ENCODE peak calls at places on chromosome 21, in eight cellular contexts. U, L, H, T, G, Q, O and Y are unnamed samples.

GRCh38 chr21:20645344-20645743 is 352.9 kb upstream of the NCAM2 start:
- DNase-seq in T (no peak), O (no peak), L (no peak), G (no peak), H (no peak), U (no peak), Q (no peak), Y (no peak)

GRCh38 chr21:30718239-30718909 is at the start of gene KRTAP21-3:
- DNase-seq in U (no peak), T (no peak), L (peak; percentile 72), H (no peak), G (no peak), Q (peak; percentile 38), O (no peak), Y (no peak)

GRCh38 chr21:31446206-31446900 is 102.3 kb upstream of the TIAM1 start:
- DNase-seq in Q (peak; percentile 47), T (no peak), O (no peak), L (no peak), U (no peak), H (no peak), G (no peak), Y (no peak)

GRCh38 chr21:42561742-42562141 is 48.1 kb downstream of the SLC37A1 start:
- DNase-seq in O (no peak), L (no peak), T (peak; percentile 87), Q (no peak), H (no peak), U (no peak), G (no peak), Y (no peak)

GRCh38 chr21:20698585-20698984 is 299.6 kb upstream of the NCAM2 start:
- DNase-seq in G (no peak), T (no peak), H (no peak), U (no peak), L (no peak), Q (no peak), O (no peak), Y (no peak)

GRCh38 chr21:46006547-46007497 is 25.3 kb downstream of the COL6A1 start:
- DNase-seq in L (no peak), U (no peak), Q (peak; percentile 6), H (no peak), O (no peak), G (no peak), T (no peak), Y (no peak)

GRCh38 chr21:45386728-45387371 is 18.1 kb upstream of the COL18A1 start:
- DNase-seq in G (no peak), Q (no peak), T (no peak), O (no peak), L (peak; percentile 82), H (peak; percentile 97), U (no peak), Y (no peak)

GRCh38 chr21:31132574-31133242 is 94.4 kb upstream of the KRTAP19-8 start:
- DNase-seq in T (no peak), H (no peak), Q (peak; percentile 82), G (no peak), L (no peak), O (no peak), U (no peak), Y (no peak)

GRCh38 chr21:17640821-17641220 is 28.1 kb upstream of the BTG3 start:
- DNase-seq in T (no peak), H (no peak), U (no peak), G (no peak), L (no peak), O (no peak), Q (no peak), Y (no peak)

GRCh38 chr21:46059195-46059594 is 38.7 kb upstream of the COL6A2 start:
- DNase-seq in T (no peak), Q (no peak), L (no peak), G (no peak), U (no peak), H (no peak), O (no peak), Y (no peak)

GRCh38 chr21:40425981-40426380 is 421.0 kb downstream of the DSCAM start:
- DNase-seq in H (no peak), Q (no peak), O (no peak), T (no peak), U (no peak), G (no peak), L (no peak), Y (no peak)

GRCh38 chr21:33541105-33541711 is 709 bp downstream of the GART start:
- DNase-seq in Q (peak; percentile 44), L (no peak), U (no peak), T (no peak), O (peak; percentile 59), G (no peak), H (peak; percentile 39), Y (no peak)

GRCh38 chr21:45524756-45525152 is 17.5 kb downstream of the SLC19A1 start:
- DNase-seq in T (no peak), G (no peak), U (no peak), H (no peak), O (no peak), L (no peak), Q (no peak), Y (no peak)

GRCh38 chr21:16081304-16081703 is 351.5 kb downstream of the USP25 start:
- DNase-seq in Q (no peak), U (no peak), O (no peak), H (no peak), G (no peak), T (no peak), L (no peak), Y (no peak)

GRCh38 chr21:41726970-41727783 is 39.7 kb downstream of the RIPK4 start:
- DNase-seq in Q (no peak), O (no peak), G (no peak), L (peak; percentile 89), H (peak; percentile 87), T (no peak), U (no peak), Y (no peak)

GRCh38 chr21:42220138-42220701 is 1.3 kb downstream of the ABCG1 start:
- DNase-seq in U (peak; percentile 50), O (no peak), Q (peak; percentile 80), G (peak; percentile 45), L (no peak), T (peak; percentile 85), H (no peak), Y (peak; percentile 83)

GRCh38 chr21:45306832-45307571 is 19.3 kb upstream of the POFUT2 start:
- DNase-seq in U (no peak), L (no peak), T (no peak), Q (no peak), G (peak; percentile 69), H (peak; percentile 67), O (no peak), Y (no peak)

GRCh38 chr21:36859744-36860501 is 106.5 kb downstream of the HLCS start:
- DNase-seq in H (peak; percentile 79), T (no peak), Q (peak; percentile 61), G (no peak), O (peak; percentile 92), U (no peak), L (peak; percentile 73), Y (no peak)

GRCh38 chr21:15121655-15122120 is 56.9 kb upstream of the NRIP1 start:
- DNase-seq in O (no peak), H (no peak), T (peak; percentile 30), Q (no peak), L (no peak), U (no peak), G (no peak), Y (no peak)

GRCh38 chr21:45078371-45078770 is 4.0 kb downstream of the ADARB1 start:
- DNase-seq in G (no peak), T (no peak), O (no peak), H (no peak), L (no peak), U (no peak), Q (peak; percentile 23), Y (no peak)

GRCh38 chr21:28337319-28337718 is 655.4 kb downstream of the LTN1 start:
- DNase-seq in G (no peak), T (no peak), O (no peak), H (peak; percentile 71), Q (no peak), L (peak; percentile 28), U (no peak), Y (no peak)

GRCh38 chr21:31905444-31906400 is 32.9 kb downstream of the HUNK start:
- DNase-seq in U (no peak), Q (no peak), G (no peak), H (no peak), O (no peak), L (no peak), T (no peak), Y (no peak)

GRCh38 chr21:31457675-31458074 is 113.6 kb upstream of the TIAM1 start:
- DNase-seq in T (no peak), O (no peak), L (no peak), H (no peak), G (no peak), U (no peak), Q (no peak), Y (no peak)

GRCh38 chr21:45987121-45987711 is 5.6 kb downstream of the COL6A1 start:
- DNase-seq in G (no peak), U (peak; percentile 13), Q (no peak), T (no peak), H (no peak), O (no peak), L (no peak), Y (no peak)

GRCh38 chr21:14957836-14958235 is 107.0 kb downstream of the NRIP1 start:
- DNase-seq in U (no peak), Q (no peak), T (no peak), O (no peak), L (no peak), H (no peak), G (no peak), Y (no peak)